ENCODE peak calls at places on chromosomes 1 and 21, in nine cellular contexts. J is left lung, B is cardiac muscle cell, W is HCT116, Z is OCI-LY7, K is brain microvascular endothelial cell, I is H9, Y is adrenal gland, F is Panc1. A is an unnamed sample.

GRCh38 chr1:147496571-147496970 is 44.7 kb upstream of the BCL9 start:
- DNase-seq in J (no peak), B (peak; percentile 76), W (peak; percentile 19), Z (peak; percentile 8), K (peak; percentile 45), I (peak; percentile 49), Y (peak; percentile 46), F (no peak), A (no peak)

GRCh38 chr1:36276688-36277087 is 29.5 kb upstream of the SH3D21 start:
- DNase-seq in J (no peak), B (no peak), W (no peak), Z (no peak), K (no peak), I (no peak), Y (no peak), F (no peak), A (no peak)

GRCh38 chr1:172727956-172728603 is 69.2 kb downstream of the FASLG start:
- DNase-seq in J (no peak), B (no peak), W (peak; percentile 63), Z (peak; percentile 63), K (peak; percentile 14), I (peak; percentile 76), Y (no peak), F (no peak), A (peak; percentile 42)

GRCh38 chr1:230864441-230864840 is 3.9 kb downstream of the C1orf198 start:
- DNase-seq in J (no peak), B (no peak), W (no peak), Z (no peak), K (no peak), I (no peak), Y (no peak), F (no peak), A (no peak)

GRCh38 chr21:36629061-36629460 is 69.9 kb upstream of the SIM2 start:
- DNase-seq in J (no peak), B (no peak), W (no peak), Z (no peak), K (no peak), I (no peak), Y (no peak), F (no peak), A (no peak)

GRCh38 chr1:2641381-2642130 is 8.7 kb upstream of the MMEL1 start:
- DNase-seq in J (peak; percentile 73), B (no peak), W (no peak), Z (no peak), K (no peak), I (no peak), Y (no peak), F (no peak), A (no peak)

GRCh38 chr1:221880182-221880581 is 138.3 kb upstream of the DUSP10 start:
- DNase-seq in J (no peak), B (no peak), W (no peak), Z (no peak), K (no peak), I (no peak), Y (no peak), F (no peak), A (no peak)

GRCh38 chr1:225891229-225891972 is 2.5 kb upstream of the LEFTY1 start:
- DNase-seq in J (no peak), B (no peak), W (no peak), Z (no peak), K (no peak), I (no peak), Y (no peak), F (no peak), A (peak; percentile 17)

GRCh38 chr1:172431721-172432192 is 11.3 kb downstream of the C1orf105 start:
- DNase-seq in J (peak; percentile 73), B (no peak), W (no peak), Z (no peak), K (no peak), I (peak; percentile 41), Y (no peak), F (no peak), A (peak; percentile 68)

GRCh38 chr1:41883507-41883906 is 35.2 kb downstream of the HIVEP3 start:
- DNase-seq in J (no peak), B (no peak), W (no peak), Z (no peak), K (no peak), I (no peak), Y (no peak), F (no peak), A (no peak)

GRCh38 chr21:39673163-39673562 is 60.4 kb downstream of the B3GALT5 start:
- DNase-seq in J (no peak), B (no peak), W (no peak), Z (no peak), K (no peak), I (peak; percentile 18), Y (no peak), F (no peak), A (no peak)

GRCh38 chr21:25421327-25422028 is 185.8 kb downstream of the MRPL39 start:
- DNase-seq in J (no peak), B (peak; percentile 45), W (no peak), Z (peak; percentile 50), K (peak; percentile 53), I (peak; percentile 44), Y (no peak), F (peak; percentile 30), A (peak; percentile 13)

GRCh38 chr1:36387141-36387949 is 1.6 kb upstream of the STK40 start:
- DNase-seq in J (no peak), B (peak; percentile 94), W (no peak), Z (peak; percentile 63), K (peak; percentile 71), I (no peak), Y (peak; percentile 49), F (no peak), A (no peak)

GRCh38 chr1:63877021-63877767 is 103.4 kb downstream of the ROR1 start:
- DNase-seq in J (no peak), B (no peak), W (no peak), Z (no peak), K (no peak), I (no peak), Y (no peak), F (no peak), A (no peak)

GRCh38 chr1:8679411-8679800 is 138.0 kb downstream of the RERE start:
- DNase-seq in J (no peak), B (peak; percentile 65), W (no peak), Z (no peak), K (peak; percentile 54), I (no peak), Y (no peak), F (no peak), A (no peak)

GRCh38 chr1:6005276-6005917 is 13.2 kb upstream of the NPHP4 start:
- DNase-seq in J (peak; percentile 53), B (no peak), W (no peak), Z (no peak), K (no peak), I (no peak), Y (no peak), F (no peak), A (no peak)

GRCh38 chr1:240117930-240118329 is 26.2 kb downstream of the FMN2 start:
- DNase-seq in J (no peak), B (no peak), W (no peak), Z (no peak), K (no peak), I (no peak), Y (no peak), F (no peak), A (no peak)

GRCh38 chr1:240115831-240116230 is 24.1 kb downstream of the FMN2 start:
- DNase-seq in J (no peak), B (no peak), W (no peak), Z (no peak), K (no peak), I (no peak), Y (no peak), F (no peak), A (no peak)

GRCh38 chr1:240114222-240114621 is 22.5 kb downstream of the FMN2 start:
- DNase-seq in J (no peak), B (no peak), W (no peak), Z (no peak), K (no peak), I (no peak), Y (no peak), F (no peak), A (no peak)

GRCh38 chr1:240122639-240123604 is 31.2 kb downstream of the FMN2 start:
- DNase-seq in J (no peak), B (no peak), W (no peak), Z (no peak), K (peak; percentile 42), I (no peak), Y (no peak), F (no peak), A (peak; percentile 2)

DNA sequence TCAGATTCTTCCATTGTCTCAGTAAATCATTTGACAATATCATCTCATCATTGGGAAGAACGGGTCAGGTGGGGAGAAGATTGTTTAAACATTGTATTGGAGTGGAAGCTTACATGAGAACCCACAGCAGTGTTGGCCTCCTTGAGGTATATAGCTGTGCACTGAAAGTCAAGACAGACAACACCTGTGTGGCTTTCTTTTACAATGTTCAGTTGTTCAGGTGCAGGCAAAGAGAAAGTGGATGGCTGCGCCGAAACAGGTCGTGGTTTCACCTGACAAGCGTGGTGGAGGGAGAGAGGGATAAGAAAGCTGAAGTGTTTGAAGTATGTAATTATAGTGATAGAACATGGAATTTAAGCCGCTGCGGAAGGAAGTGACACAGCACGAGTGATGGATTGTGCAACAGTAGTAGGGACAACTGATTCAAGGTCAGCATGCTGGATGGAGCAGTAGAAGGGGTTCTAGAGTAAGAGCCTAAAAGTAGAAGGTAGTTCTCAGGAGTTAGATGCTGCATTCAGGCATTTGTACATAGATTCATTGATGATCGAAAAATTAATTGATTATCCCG is 25.6 kb downstream of the FMN2 start:
- DNase-seq in J (no peak), B (no peak), W (no peak), Z (no peak), K (no peak), I (no peak), Y (no peak), F (no peak), A (no peak)
- H3K27ac ChIP-seq in J (no peak overlapping the region), B (no peak overlapping the region), W (no peak overlapping the region), Z (no peak overlapping the region), K (no peak overlapping the region), I (no peak overlapping the region), Y (no peak overlapping the region), F (no peak overlapping the region), A (no peak overlapping the region)

GRCh38 chr1:67713071-67713806 is 28.2 kb downstream of the GADD45A start:
- DNase-seq in J (no peak), B (peak; percentile 69), W (peak; percentile 86), Z (peak; percentile 63), K (peak; percentile 81), I (no peak), Y (peak; percentile 63), F (no peak), A (peak; percentile 94)
- H3K27ac ChIP-seq in J (no peak overlapping the region), B (no peak overlapping the region), W (peak overlapping the region; percentile 57), Z (peak overlapping the region; percentile 67), K (peak overlapping the region; percentile 51), I (no peak overlapping the region), Y (no peak overlapping the region), F (peak overlapping the region; percentile 40), A (peak overlapping the region; percentile 56)

GRCh38 chr1:214455971-214456867 is 95.2 kb downstream of the PTPN14 start:
- DNase-seq in J (no peak), B (no peak), W (no peak), Z (no peak), K (no peak), I (no peak), Y (no peak), F (no peak), A (no peak)
- H3K27ac ChIP-seq in J (no peak overlapping the region), B (no peak overlapping the region), W (no peak overlapping the region), Z (no peak overlapping the region), K (peak overlapping the region; percentile 89), I (no peak overlapping the region), Y (no peak overlapping the region), F (peak overlapping the region; percentile 83), A (no peak overlapping the region)

DNA sequence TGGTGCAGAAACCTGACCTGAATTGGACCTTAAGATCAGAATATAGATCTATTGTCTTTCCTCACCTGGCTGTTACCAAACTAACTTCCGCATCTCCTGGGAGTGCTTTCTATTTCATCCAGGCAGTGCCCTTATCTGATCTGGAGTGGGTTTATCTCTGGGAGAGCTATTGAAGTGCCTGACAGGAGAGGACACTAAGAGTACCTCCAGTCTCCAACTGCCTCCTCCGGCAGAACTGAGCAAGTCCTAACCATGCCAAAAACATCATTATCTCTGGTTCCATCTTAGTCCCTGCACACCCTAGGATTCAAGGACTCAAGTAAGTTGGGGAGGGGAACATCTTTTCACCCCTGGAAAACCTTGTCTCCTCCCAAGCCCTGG is 12.4 kb upstream of the KCNJ15 start:
- DNase-seq in J (no peak), B (no peak), W (no peak), Z (no peak), K (no peak), I (no peak), Y (no peak), F (no peak), A (no peak)
- H3K27ac ChIP-seq in J (no peak overlapping the region), B (no peak overlapping the region), W (no peak overlapping the region), Z (no peak overlapping the region), K (peak overlapping the region; percentile 87), I (no peak overlapping the region), Y (no peak overlapping the region), F (no peak overlapping the region), A (no peak overlapping the region)

A was measured in small intestine.